ENCODE peak calls at places on chromosomes 2 and 18, in eight cellular contexts. D is left ventricle myocardium inferior; U is OCI-LY7; R is mammary epithelial cell; I is left lung; C is CD8-positive, alpha-beta T cell; V is cardiac muscle cell; H is HFF-Myc. S is an unnamed sample.
A peak's percentile ranks its signal among the peaks of the same experiment; 100 is the strongest.

GRCh38 chr2:7633556-7634153 is 716.4 kb downstream of the RNF144A start:
- DNase-seq in D (no peak), I (no peak), C (no peak), U (peak; percentile 25), H (no peak), V (no peak), R (peak; percentile 7), S (no peak)

GRCh38 chr18:35143615-35144596 is 96.9 kb upstream of the ZNF397 start:
- DNase-seq in C (peak; percentile 15), V (peak; percentile 72), I (no peak), D (no peak), H (peak; percentile 26), R (peak; percentile 27), U (peak; percentile 48), S (peak; percentile 61)

GRCh38 chr2:211045025-211045424 is 488.6 kb downstream of the CPS1 start:
- DNase-seq in C (no peak), U (no peak), V (no peak), I (no peak), R (no peak), D (no peak), H (no peak), S (no peak)

GRCh38 chr2:222448806-222449205 is 24.5 kb downstream of the SGPP2 start:
- DNase-seq in C (no peak), U (no peak), R (peak; percentile 24), H (peak; percentile 65), V (peak; percentile 96), I (peak; percentile 41), D (peak; percentile 22), S (no peak)

GRCh38 chr2:46269545-46270273 is 27.5 kb upstream of the EPAS1 start:
- DNase-seq in D (peak; percentile 42), V (peak; percentile 74), R (no peak), C (no peak), U (no peak), I (no peak), H (no peak), S (peak; percentile 66)

GRCh38 chr2:162234620-162235462 is 8.4 kb downstream of the FAP start:
- DNase-seq in U (no peak), R (no peak), H (no peak), D (no peak), V (no peak), C (no peak), I (no peak), S (no peak)

GRCh38 chr18:47215554-47216138 is 35.8 kb downstream of the SKOR2 start:
- DNase-seq in R (peak; percentile 39), H (peak; percentile 25), D (no peak), V (peak; percentile 78), C (no peak), U (peak; percentile 26), I (no peak), S (peak; percentile 52)

GRCh38 chr2:239376351-239376750 is 24.5 kb downstream of the HDAC4 start:
- DNase-seq in D (no peak), U (no peak), V (no peak), H (no peak), R (no peak), I (no peak), C (no peak), S (no peak)

GRCh38 chr2:5609191-5609590 is 83.0 kb upstream of the SOX11 start:
- DNase-seq in H (no peak), D (no peak), C (no peak), U (no peak), I (no peak), R (no peak), V (no peak), S (no peak)

GRCh38 chr18:4035521-4035920 is 419.6 kb downstream of the DLGAP1 start:
- DNase-seq in R (no peak), D (no peak), V (no peak), I (no peak), C (no peak), H (no peak), U (no peak), S (no peak)

GRCh38 chr2:69095246-69095645 is 82.3 kb downstream of the ANTXR1 start:
- DNase-seq in H (no peak), V (peak; percentile 75), C (no peak), U (no peak), D (no peak), I (no peak), R (no peak), S (peak; percentile 51)

GRCh38 chr18:10074122-10074521 is 160.3 kb downstream of the VAPA start:
- DNase-seq in C (no peak), I (no peak), V (no peak), H (no peak), U (no peak), R (peak; percentile 35), D (no peak), S (no peak)

GRCh38 chr2:74985983-74986382 is 27.5 kb downstream of the POLE4 start:
- DNase-seq in H (no peak), R (no peak), I (no peak), V (no peak), C (no peak), U (peak; percentile 13), D (peak; percentile 17), S (no peak)

GRCh38 chr2:12543452-12544220 is 173.1 kb upstream of the TRIB2 start:
- DNase-seq in C (no peak), I (no peak), U (no peak), H (no peak), R (no peak), D (no peak), V (peak; percentile 66), S (peak; percentile 22)

GRCh38 chr2:181275643-181276070 is 181.5 kb upstream of the ITGA4 start:
- DNase-seq in R (no peak), I (no peak), V (no peak), H (no peak), C (no peak), D (no peak), U (peak; percentile 5), S (no peak)

GRCh38 chr2:99297990-99298389 is 3.0 kb downstream of the LYG1 start:
- DNase-seq in I (no peak), H (no peak), D (no peak), V (peak; percentile 29), R (peak; percentile 39), C (no peak), U (no peak), S (no peak)

GRCh38 chr2:177393381-177393780 is 808 bp downstream of the AGPS start:
- DNase-seq in I (no peak), C (no peak), U (no peak), V (no peak), H (no peak), R (peak; percentile 16), D (no peak), S (peak; percentile 29)

GRCh38 chr18:21904856-21905255 is 164.3 kb downstream of the MIB1 start:
- DNase-seq in V (peak; percentile 34), H (no peak), R (no peak), I (no peak), U (no peak), D (no peak), C (no peak), S (no peak)

DNA sequence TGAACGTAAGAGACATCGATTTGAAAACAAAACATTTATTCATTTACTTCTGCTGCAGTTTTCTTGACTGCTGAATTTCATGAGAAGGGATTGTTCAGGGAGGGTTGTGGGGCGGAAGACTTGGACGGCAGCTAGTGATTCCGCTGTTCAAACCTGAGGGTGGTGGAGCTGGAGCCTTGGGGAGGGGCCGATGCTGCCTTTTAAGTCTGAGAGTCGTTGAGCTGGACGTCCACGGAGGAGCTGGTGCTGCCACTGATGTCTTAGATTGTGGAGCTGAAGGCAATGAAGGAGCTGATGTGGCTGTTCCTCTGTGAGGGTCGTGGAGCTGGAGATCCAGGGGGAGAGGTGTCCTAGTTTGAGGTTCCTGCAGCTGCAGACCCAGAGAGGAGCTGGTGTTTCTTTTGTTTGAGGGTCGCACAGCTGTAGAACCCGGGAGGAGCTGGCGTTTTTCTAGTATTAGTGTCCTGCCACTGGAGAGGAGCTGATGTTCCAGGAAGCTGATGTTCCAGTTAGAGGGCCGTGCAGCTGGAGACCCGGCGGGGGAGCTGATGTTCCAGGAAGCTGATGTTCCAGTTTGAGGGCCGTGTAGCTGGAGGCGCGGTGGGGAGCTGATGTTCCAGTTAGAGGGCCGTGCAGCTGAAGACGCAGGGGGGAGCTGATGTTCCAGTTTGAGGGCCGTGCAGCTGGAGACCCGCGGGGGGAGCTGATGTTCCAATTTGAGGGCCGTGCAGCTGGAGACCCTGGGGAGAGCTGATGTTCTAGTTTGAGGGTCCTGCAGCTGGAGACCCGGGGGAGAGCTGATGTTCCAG is 150.9 kb downstream of the RTP5 start:
- DNase-seq in D (peak; percentile 52), V (peak; percentile 39), H (no peak), I (peak; percentile 31), C (no peak), U (peak; percentile 29), R (no peak), S (peak; percentile 37)
- TF ChIP-seq CTCF in D (peak; percentile 21), V (peak; percentile 19), H (no peak), I (no peak), C (no peak), U (peak; percentile 59), R (no peak), S (peak; percentile 7)

GRCh38 chr2:54578668-54579045 is 122.5 kb downstream of the SPTBN1 start:
- DNase-seq in U (no peak), V (no peak), R (no peak), C (no peak), D (no peak), I (no peak), H (no peak), S (no peak)
- H3K4me3 ChIP-seq in U (peak overlapping the region; percentile 62), V (no peak overlapping the region), R (no peak overlapping the region), C (no peak overlapping the region), D (no peak overlapping the region), I (no peak overlapping the region), H (no peak overlapping the region), S (no peak overlapping the region)

DNA sequence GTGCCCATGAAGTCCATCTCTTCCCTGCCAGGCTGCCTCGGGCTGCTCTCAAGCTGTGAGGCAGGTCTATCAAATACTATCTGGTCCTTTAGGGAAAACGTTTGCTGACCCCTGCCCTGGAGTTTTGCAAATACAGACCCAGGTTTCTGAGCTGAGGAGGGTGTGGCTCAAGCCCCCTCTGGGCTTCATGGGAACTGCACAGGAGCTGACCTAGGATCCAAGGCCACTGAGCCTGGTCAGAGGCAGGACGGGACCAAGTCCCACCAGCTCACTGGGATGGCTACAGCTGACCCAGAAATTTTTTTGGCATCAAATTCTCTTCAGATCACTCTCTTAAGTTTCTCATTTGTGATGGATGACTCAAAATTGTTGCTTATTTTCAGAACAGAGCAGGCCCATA is 14.1 kb downstream of the ZNF516 start:
- DNase-seq in V (no peak), D (no peak), I (no peak), U (no peak), R (no peak), H (no peak), C (no peak), S (no peak)
- TF ChIP-seq CTCF in V (peak; percentile 18), D (no peak), I (no peak), U (no peak), R (no peak), H (peak; percentile 20), C (no peak), S (no peak)

DNA sequence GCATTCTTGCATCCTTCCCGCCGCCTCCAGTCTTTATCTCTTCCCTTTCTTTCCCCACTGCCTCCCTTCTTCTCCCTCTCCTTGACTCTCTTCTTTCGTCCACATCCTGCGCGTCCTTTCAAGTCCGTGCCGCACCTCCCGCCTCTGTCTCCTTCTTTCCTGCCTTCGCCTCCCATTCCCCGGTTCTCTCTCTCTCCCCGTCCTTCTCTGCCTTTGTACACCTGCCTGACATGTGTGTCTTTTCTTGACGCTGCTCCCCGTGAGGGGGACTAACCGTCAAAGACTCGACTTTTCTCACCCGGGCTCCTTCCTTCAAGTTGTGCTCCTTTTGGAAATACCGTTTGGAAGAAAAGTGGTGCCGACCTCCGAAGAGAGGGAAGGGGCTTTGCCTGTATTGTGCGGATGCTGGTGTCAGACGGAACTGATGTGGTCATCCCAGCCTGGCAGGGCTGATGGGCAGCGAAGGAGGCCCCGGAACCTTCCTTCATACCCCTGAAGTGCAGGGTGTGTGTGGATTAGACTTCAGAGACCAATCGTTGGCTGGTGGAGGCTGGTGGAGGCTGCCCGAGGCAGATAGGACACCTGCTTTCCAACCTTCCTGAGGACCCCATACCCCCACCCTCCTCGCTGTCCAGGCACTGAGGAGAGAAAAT is 898 bp downstream of the TMEM178A start:
- DNase-seq in U (no peak), D (no peak), H (no peak), R (no peak), C (no peak), V (no peak), I (no peak), S (no peak)
- H3K4me3 ChIP-seq in U (no peak overlapping the region), D (peak overlapping the region; percentile 81), H (peak overlapping the region; percentile 25), R (peak overlapping the region; percentile 1), C (no peak overlapping the region), V (peak overlapping the region; percentile 82), I (peak overlapping the region; percentile 39), S (peak overlapping the region; percentile 30)

S was measured in astrocyte of the spinal cord.